ENCODE peak calls at places on chromosomes 1 and 21, in seven cellular contexts. One of them, this sample, is unnamed.

GRCh38 chr1:219317762-219318353 is 144.2 kb downstream of the LYPLAL1 start:
- DNase-seq in lung microvascular endothelial cell: no peak
- DNase-seq in H9: peak; percentile 60
- DNase-seq in A673: peak; percentile 19
- DNase-seq in stimulated activated CD8-positive, alpha-beta memory T cell treated with anti-CD3 and anti-CD28 coated beads, Interleukin-15, amount 100 ng/mL, for 1 hour: no peak
- DNase-seq in CD8-positive, alpha-beta memory T cell: no peak
- DNase-seq in mesendoderm: peak; percentile 78
- DNase-seq in this sample: peak; percentile 62

GRCh38 chr1:166884040-166884642 is 8.1 kb upstream of the TADA1 start:
- DNase-seq in H9: peak; percentile 91
- DNase-seq in mesendoderm: peak; percentile 87
- DNase-seq in CD8-positive, alpha-beta memory T cell: no peak
- DNase-seq in A673: no peak
- DNase-seq in stimulated activated CD8-positive, alpha-beta memory T cell treated with anti-CD3 and anti-CD28 coated beads, Interleukin-15, amount 100 ng/mL, for 1 hour: no peak
- DNase-seq in lung microvascular endothelial cell: no peak
- DNase-seq in this sample: peak; percentile 89

GRCh38 chr21:34979383-34979782 is 69.7 kb downstream of the RUNX1 start:
- DNase-seq in mesendoderm: no peak
- DNase-seq in lung microvascular endothelial cell: no peak
- DNase-seq in A673: no peak
- DNase-seq in H9: no peak
- DNase-seq in CD8-positive, alpha-beta memory T cell: no peak
- DNase-seq in stimulated activated CD8-positive, alpha-beta memory T cell treated with anti-CD3 and anti-CD28 coated beads, Interleukin-15, amount 100 ng/mL, for 1 hour: no peak
- DNase-seq in this sample: no peak

GRCh38 chr1:25944986-25945385 is 38.8 kb upstream of the STMN1 start:
- DNase-seq in A673: peak; percentile 33
- DNase-seq in CD8-positive, alpha-beta memory T cell: no peak
- DNase-seq in stimulated activated CD8-positive, alpha-beta memory T cell treated with anti-CD3 and anti-CD28 coated beads, Interleukin-15, amount 100 ng/mL, for 1 hour: no peak
- DNase-seq in mesendoderm: peak; percentile 53
- DNase-seq in lung microvascular endothelial cell: no peak
- DNase-seq in H9: no peak
- DNase-seq in this sample: no peak

GRCh38 chr1:42913426-42914091 is 45.1 kb downstream of the SLC2A1 start:
- DNase-seq in A673: peak; percentile 90
- DNase-seq in lung microvascular endothelial cell: peak; percentile 82
- DNase-seq in mesendoderm: peak; percentile 94
- DNase-seq in H9: peak; percentile 77
- DNase-seq in stimulated activated CD8-positive, alpha-beta memory T cell treated with anti-CD3 and anti-CD28 coated beads, Interleukin-15, amount 100 ng/mL, for 1 hour: no peak
- DNase-seq in CD8-positive, alpha-beta memory T cell: peak; percentile 71
- DNase-seq in this sample: peak; percentile 83

GRCh38 chr1:1005774-1006304 is 5.9 kb upstream of the HES4 start:
- DNase-seq in lung microvascular endothelial cell: no peak
- DNase-seq in CD8-positive, alpha-beta memory T cell: no peak
- DNase-seq in mesendoderm: no peak
- DNase-seq in stimulated activated CD8-positive, alpha-beta memory T cell treated with anti-CD3 and anti-CD28 coated beads, Interleukin-15, amount 100 ng/mL, for 1 hour: no peak
- DNase-seq in H9: no peak
- DNase-seq in A673: no peak
- DNase-seq in this sample: no peak

GRCh38 chr1:37265786-37266667 is 208.4 kb upstream of the ZC3H12A start:
- DNase-seq in A673: no peak
- DNase-seq in lung microvascular endothelial cell: no peak
- DNase-seq in stimulated activated CD8-positive, alpha-beta memory T cell treated with anti-CD3 and anti-CD28 coated beads, Interleukin-15, amount 100 ng/mL, for 1 hour: no peak
- DNase-seq in CD8-positive, alpha-beta memory T cell: no peak
- DNase-seq in mesendoderm: no peak
- DNase-seq in H9: no peak
- DNase-seq in this sample: no peak

GRCh38 chr1:153608742-153609584 is 4.0 kb downstream of the S100A16 start:
- DNase-seq in stimulated activated CD8-positive, alpha-beta memory T cell treated with anti-CD3 and anti-CD28 coated beads, Interleukin-15, amount 100 ng/mL, for 1 hour: no peak
- DNase-seq in CD8-positive, alpha-beta memory T cell: no peak
- DNase-seq in lung microvascular endothelial cell: peak; percentile 99
- DNase-seq in H9: peak; percentile 91
- DNase-seq in A673: no peak
- DNase-seq in mesendoderm: peak; percentile 83
- DNase-seq in this sample: peak; percentile 77

GRCh38 chr1:97366986-97367385 is 553.8 kb downstream of the DPYD start:
- DNase-seq in A673: no peak
- DNase-seq in H9: no peak
- DNase-seq in lung microvascular endothelial cell: no peak
- DNase-seq in CD8-positive, alpha-beta memory T cell: no peak
- DNase-seq in stimulated activated CD8-positive, alpha-beta memory T cell treated with anti-CD3 and anti-CD28 coated beads, Interleukin-15, amount 100 ng/mL, for 1 hour: no peak
- DNase-seq in mesendoderm: no peak
- DNase-seq in this sample: no peak

GRCh38 chr1:182752077-182752826 is 37.3 kb upstream of the NPL start:
- DNase-seq in stimulated activated CD8-positive, alpha-beta memory T cell treated with anti-CD3 and anti-CD28 coated beads, Interleukin-15, amount 100 ng/mL, for 1 hour: no peak
- DNase-seq in CD8-positive, alpha-beta memory T cell: no peak
- DNase-seq in mesendoderm: peak; percentile 70
- DNase-seq in A673: no peak
- DNase-seq in H9: no peak
- DNase-seq in lung microvascular endothelial cell: peak; percentile 36
- DNase-seq in this sample: no peak

GRCh38 chr1:108533351-108534083 is 26.4 kb upstream of the EEIG2 start:
- DNase-seq in A673: no peak
- DNase-seq in stimulated activated CD8-positive, alpha-beta memory T cell treated with anti-CD3 and anti-CD28 coated beads, Interleukin-15, amount 100 ng/mL, for 1 hour: no peak
- DNase-seq in lung microvascular endothelial cell: no peak
- DNase-seq in mesendoderm: peak; percentile 42
- DNase-seq in H9: no peak
- DNase-seq in CD8-positive, alpha-beta memory T cell: no peak
- DNase-seq in this sample: no peak

GRCh38 chr1:22681564-22682276 is 28.7 kb downstream of the C1QB start:
- DNase-seq in lung microvascular endothelial cell: no peak
- DNase-seq in stimulated activated CD8-positive, alpha-beta memory T cell treated with anti-CD3 and anti-CD28 coated beads, Interleukin-15, amount 100 ng/mL, for 1 hour: no peak
- DNase-seq in A673: no peak
- DNase-seq in CD8-positive, alpha-beta memory T cell: no peak
- DNase-seq in mesendoderm: no peak
- DNase-seq in H9: no peak
- DNase-seq in this sample: no peak

GRCh38 chr1:162090378-162090777 is 20.9 kb downstream of the NOS1AP start:
- DNase-seq in lung microvascular endothelial cell: no peak
- DNase-seq in stimulated activated CD8-positive, alpha-beta memory T cell treated with anti-CD3 and anti-CD28 coated beads, Interleukin-15, amount 100 ng/mL, for 1 hour: no peak
- DNase-seq in H9: no peak
- DNase-seq in mesendoderm: no peak
- DNase-seq in A673: no peak
- DNase-seq in CD8-positive, alpha-beta memory T cell: no peak
- DNase-seq in this sample: no peak

GRCh38 chr1:81635816-81636215 is 164.9 kb upstream of the ADGRL2 start:
- DNase-seq in H9: no peak
- DNase-seq in CD8-positive, alpha-beta memory T cell: no peak
- DNase-seq in lung microvascular endothelial cell: no peak
- DNase-seq in A673: no peak
- DNase-seq in mesendoderm: peak; percentile 35
- DNase-seq in stimulated activated CD8-positive, alpha-beta memory T cell treated with anti-CD3 and anti-CD28 coated beads, Interleukin-15, amount 100 ng/mL, for 1 hour: no peak
- DNase-seq in this sample: no peak

GRCh38 chr1:226407199-226407496 is 745 bp downstream of the PARP1 start:
- DNase-seq in lung microvascular endothelial cell: no peak
- DNase-seq in CD8-positive, alpha-beta memory T cell: peak; percentile 45
- DNase-seq in stimulated activated CD8-positive, alpha-beta memory T cell treated with anti-CD3 and anti-CD28 coated beads, Interleukin-15, amount 100 ng/mL, for 1 hour: no peak
- DNase-seq in mesendoderm: no peak
- DNase-seq in A673: no peak
- DNase-seq in H9: no peak
- DNase-seq in this sample: no peak

GRCh38 chr1:172390620-172391491 is 29.6 kb upstream of the C1orf105 start:
- DNase-seq in A673: no peak
- DNase-seq in lung microvascular endothelial cell: no peak
- DNase-seq in mesendoderm: peak; percentile 23
- DNase-seq in CD8-positive, alpha-beta memory T cell: no peak
- DNase-seq in stimulated activated CD8-positive, alpha-beta memory T cell treated with anti-CD3 and anti-CD28 coated beads, Interleukin-15, amount 100 ng/mL, for 1 hour: no peak
- DNase-seq in H9: peak; percentile 37
- DNase-seq in this sample: peak; percentile 23

GRCh38 chr1:245715970-245716369 is 561.2 kb downstream of the KIF26B start:
- DNase-seq in CD8-positive, alpha-beta memory T cell: no peak
- DNase-seq in stimulated activated CD8-positive, alpha-beta memory T cell treated with anti-CD3 and anti-CD28 coated beads, Interleukin-15, amount 100 ng/mL, for 1 hour: no peak
- DNase-seq in mesendoderm: no peak
- DNase-seq in H9: no peak
- DNase-seq in lung microvascular endothelial cell: peak; percentile 4
- DNase-seq in A673: no peak
- DNase-seq in this sample: no peak

GRCh38 chr1:47948126-47948525 is 49.1 kb downstream of the TRABD2B start:
- DNase-seq in lung microvascular endothelial cell: no peak
- DNase-seq in A673: peak; percentile 12
- DNase-seq in mesendoderm: peak; percentile 79
- DNase-seq in CD8-positive, alpha-beta memory T cell: no peak
- DNase-seq in H9: peak; percentile 60
- DNase-seq in stimulated activated CD8-positive, alpha-beta memory T cell treated with anti-CD3 and anti-CD28 coated beads, Interleukin-15, amount 100 ng/mL, for 1 hour: no peak
- DNase-seq in this sample: peak; percentile 41

GRCh38 chr1:171869097-171869496 is 27.8 kb downstream of the DNM3 start:
- DNase-seq in H9: no peak
- DNase-seq in lung microvascular endothelial cell: peak; percentile 9
- DNase-seq in stimulated activated CD8-positive, alpha-beta memory T cell treated with anti-CD3 and anti-CD28 coated beads, Interleukin-15, amount 100 ng/mL, for 1 hour: no peak
- DNase-seq in mesendoderm: no peak
- DNase-seq in A673: no peak
- DNase-seq in CD8-positive, alpha-beta memory T cell: no peak
- DNase-seq in this sample: no peak

GRCh38 chr1:160834945-160835565 is 27.6 kb downstream of the CD244 start:
- DNase-seq in CD8-positive, alpha-beta memory T cell: peak; percentile 22
- DNase-seq in mesendoderm: peak; percentile 39
- DNase-seq in stimulated activated CD8-positive, alpha-beta memory T cell treated with anti-CD3 and anti-CD28 coated beads, Interleukin-15, amount 100 ng/mL, for 1 hour: no peak
- DNase-seq in A673: peak; percentile 55
- DNase-seq in H9: no peak
- DNase-seq in lung microvascular endothelial cell: peak; percentile 62
- DNase-seq in this sample: peak; percentile 68

GRCh38 chr1:111990878-111991760 is 1.7 kb upstream of the KCND3 start:
- DNase-seq in A673: peak; percentile 80
- DNase-seq in CD8-positive, alpha-beta memory T cell: no peak
- DNase-seq in stimulated activated CD8-positive, alpha-beta memory T cell treated with anti-CD3 and anti-CD28 coated beads, Interleukin-15, amount 100 ng/mL, for 1 hour: no peak
- DNase-seq in H9: peak; percentile 81
- DNase-seq in mesendoderm: peak; percentile 90
- DNase-seq in lung microvascular endothelial cell: peak; percentile 6
- DNase-seq in this sample: peak; percentile 87

GRCh38 chr1:6587261-6588005 is 7.6 kb downstream of the ZBTB48 start:
- DNase-seq in A673: no peak
- DNase-seq in CD8-positive, alpha-beta memory T cell: no peak
- DNase-seq in H9: no peak
- DNase-seq in lung microvascular endothelial cell: no peak
- DNase-seq in mesendoderm: no peak
- DNase-seq in stimulated activated CD8-positive, alpha-beta memory T cell treated with anti-CD3 and anti-CD28 coated beads, Interleukin-15, amount 100 ng/mL, for 1 hour: no peak
- DNase-seq in this sample: no peak

GRCh38 chr1:245184791-245185190 is 30.0 kb downstream of the KIF26B start:
- DNase-seq in lung microvascular endothelial cell: no peak
- DNase-seq in A673: no peak
- DNase-seq in stimulated activated CD8-positive, alpha-beta memory T cell treated with anti-CD3 and anti-CD28 coated beads, Interleukin-15, amount 100 ng/mL, for 1 hour: no peak
- DNase-seq in CD8-positive, alpha-beta memory T cell: no peak
- DNase-seq in mesendoderm: no peak
- DNase-seq in H9: no peak
- DNase-seq in this sample: no peak

GRCh38 chr1:180926164-180926981 is 13.7 kb downstream of the KIAA1614 start:
- DNase-seq in A673: peak; percentile 89
- DNase-seq in stimulated activated CD8-positive, alpha-beta memory T cell treated with anti-CD3 and anti-CD28 coated beads, Interleukin-15, amount 100 ng/mL, for 1 hour: no peak
- DNase-seq in lung microvascular endothelial cell: no peak
- DNase-seq in H9: no peak
- DNase-seq in mesendoderm: no peak
- DNase-seq in CD8-positive, alpha-beta memory T cell: no peak
- DNase-seq in this sample: peak; percentile 79